ENCODE peak calls at places on chromosomes 7 and 10, in eight cellular contexts. F, M, H, O, U, G, R and T are unnamed samples.

GRCh38 chr10:83881647-83882046 is 257.7 kb upstream of the GHITM start:
- DNase-seq in R (no peak), M (no peak), G (no peak), O (no peak), F (no peak), H (no peak), U (no peak), T (no peak)

GRCh38 chr7:71132521-71133231 is 732 bp downstream of the GALNT17 start:
- DNase-seq in O (peak), G (no peak), M (no peak), U (no peak), H (no peak), R (no peak), F (no peak), T (no peak)

GRCh38 chr7:3243256-3243655 is 57.8 kb upstream of the SDK1 start:
- DNase-seq in R (no peak), M (no peak), G (no peak), U (no peak), H (no peak), F (no peak), O (no peak), T (no peak)

GRCh38 chr7:1449951-1450350 is 9.3 kb downstream of the MICALL2 start:
- DNase-seq in F (no peak), U (no peak), M (no peak), O (no peak), R (no peak), G (no peak), H (no peak), T (no peak)

GRCh38 chr7:140314571-140315480 is 83.5 kb downstream of the SLC37A3 start:
- DNase-seq in U (no peak), M (no peak), F (no peak), G (no peak), R (no peak), H (no peak), O (no peak), T (no peak)

GRCh38 chr10:811781-812180 is 119.7 kb downstream of the LARP4B start:
- DNase-seq in M (no peak), F (no peak), H (no peak), U (no peak), O (no peak), G (no peak), R (no peak), T (no peak)

GRCh38 chr10:74909665-74910064 is 83.3 kb downstream of the KAT6B start:
- DNase-seq in R (no peak), G (no peak), F (no peak), U (no peak), O (peak), M (no peak), H (no peak), T (no peak)

GRCh38 chr10:126204320-126204719 is 184.0 kb downstream of the ADAM12 start:
- DNase-seq in M (no peak), O (no peak), H (no peak), R (no peak), F (no peak), U (no peak), G (no peak), T (no peak)

GRCh38 chr7:5408777-5409176 is 14.9 kb downstream of the TNRC18 start:
- DNase-seq in U (no peak), O (peak), R (no peak), G (no peak), F (no peak), H (no peak), M (no peak), T (peak)

GRCh38 chr10:133342942-133343341 is 4.2 kb upstream of the PRAP1 start:
- DNase-seq in U (no peak), F (no peak), M (no peak), G (no peak), O (no peak), H (no peak), R (no peak), T (no peak)

GRCh38 chr10:46516660-46517416 is 39.6 kb downstream of the GPRIN2 start:
- DNase-seq in M (peak), U (no peak), G (peak), O (peak), F (no peak), H (no peak), R (no peak), T (peak)

GRCh38 chr7:6576024-6576866 is 1.0 kb upstream of the ZDHHC4 start:
- DNase-seq in R (no peak), F (no peak), O (no peak), U (no peak), M (no peak), G (no peak), H (no peak), T (peak)

GRCh38 chr10:104183682-104184081 is 48.5 kb downstream of the CFAP43 start:
- DNase-seq in M (no peak), G (no peak), R (no peak), H (no peak), O (no peak), U (no peak), F (no peak), T (no peak)

GRCh38 chr10:105742184-105742583 is 1101.1 kb downstream of the SORCS3 start:
- DNase-seq in R (no peak), H (no peak), U (no peak), F (no peak), O (no peak), M (no peak), G (no peak), T (peak)

GRCh38 chr10:13990918-13991317 is 339.8 kb downstream of the FRMD4A start:
- DNase-seq in F (peak), G (no peak), H (no peak), M (no peak), U (no peak), R (no peak), O (peak), T (peak)

GRCh38 chr10:31272841-31273240 is 46.2 kb upstream of the ZEB1 start:
- DNase-seq in H (no peak), R (no peak), U (no peak), O (no peak), G (no peak), M (no peak), F (no peak), T (peak)

GRCh38 chr7:158707610-158708009 is 3.0 kb upstream of the NCAPG2 start:
- DNase-seq in F (no peak), R (no peak), O (no peak), G (no peak), U (no peak), M (no peak), H (no peak), T (peak)

GRCh38 chr7:23055582-23056178 is 41.8 kb upstream of the HYCC1 start:
- DNase-seq in G (peak), F (peak), U (no peak), M (no peak), R (no peak), O (peak), H (peak), T (peak)

GRCh38 chr10:97759157-97759980 is 12.4 kb downstream of the SFRP5 start:
- DNase-seq in R (no peak), G (no peak), F (peak), H (peak), U (no peak), M (peak), O (peak), T (peak)

GRCh38 chr7:2670171-2670570 is 17.8 kb upstream of the AMZ1 start:
- DNase-seq in U (no peak), F (no peak), M (no peak), O (no peak), G (no peak), H (no peak), R (no peak), T (no peak)

GRCh38 chr10:61989995-61990760 is 88.7 kb downstream of the ARID5B start:
- DNase-seq in O (no peak), M (no peak), U (no peak), H (no peak), R (no peak), F (no peak), G (no peak), T (no peak)

GRCh38 chr7:37694208-37695080 is 10.9 kb downstream of the GPR141 start:
- DNase-seq in U (no peak), G (no peak), R (no peak), O (no peak), F (peak), H (no peak), M (no peak), T (no peak)

GRCh38 chr7:32347244-32347828 is 142.8 kb downstream of the LSM5 start:
- DNase-seq in G (no peak), F (no peak), R (no peak), H (peak), O (peak), U (no peak), M (no peak), T (peak)

GRCh38 chr10:43255644-43256431 is 11.0 kb downstream of the RASGEF1A start:
- DNase-seq in M (no peak), F (no peak), G (no peak), H (peak), R (no peak), U (no peak), O (peak), T (no peak)